ENCODE peak calls at places on chromosomes 1 and 21, in six cellular contexts. K is left cardiac atrium, G is G401, O is midbrain, D is mucosa of gallbladder, J is astrocyte. E is an unnamed sample.

GRCh38 chr21:45295576-45296365 is 8.1 kb upstream of the POFUT2 start:
- DNase-seq in K (no peak), G (no peak), O (no peak), D (peak; percentile 7), J (peak; percentile 83), E (peak; percentile 76)

GRCh38 chr21:46554431-46555224 is 50.3 kb downstream of the S100B start:
- DNase-seq in K (no peak), G (no peak), O (no peak), D (no peak), J (no peak), E (no peak)

GRCh38 chr1:37471345-37472231 is 2.8 kb upstream of the ZC3H12A start:
- DNase-seq in K (peak; percentile 90), G (peak; percentile 66), O (peak; percentile 79), D (peak; percentile 83), J (peak; percentile 92), E (no peak)

GRCh38 chr21:14321042-14321441 is 61.9 kb downstream of the HSPA13 start:
- DNase-seq in K (no peak), G (no peak), O (no peak), D (no peak), J (no peak), E (no peak)

GRCh38 chr1:7113822-7114221 is 328.6 kb downstream of the CAMTA1 start:
- DNase-seq in K (no peak), G (no peak), O (no peak), D (no peak), J (no peak), E (no peak)

GRCh38 chr1:96309783-96310182 is 411.8 kb upstream of the PTBP2 start:
- DNase-seq in K (no peak), G (no peak), O (no peak), D (no peak), J (peak; percentile 66), E (peak; percentile 53)

GRCh38 chr1:21318714-21319159 is 28.5 kb upstream of the ECE1 start:
- DNase-seq in K (peak; percentile 95), G (no peak), O (peak; percentile 47), D (peak; percentile 87), J (no peak), E (peak; percentile 98)

GRCh38 chr1:160629286-160630210 is 17.3 kb downstream of the SLAMF1 start:
- DNase-seq in K (peak; percentile 64), G (no peak), O (peak; percentile 8), D (peak; percentile 33), J (no peak), E (no peak)

GRCh38 chr1:245370905-245371581 is 216.3 kb downstream of the KIF26B start:
- DNase-seq in K (no peak), G (peak; percentile 96), O (no peak), D (no peak), J (no peak), E (no peak)

GRCh38 chr1:91944087-91944486 is 5.1 kb upstream of the BRDT start:
- DNase-seq in K (no peak), G (no peak), O (no peak), D (no peak), J (no peak), E (no peak)

GRCh38 chr1:47559944-47560695 is 122.3 kb downstream of the FOXD2 start:
- DNase-seq in K (no peak), G (no peak), O (no peak), D (peak; percentile 80), J (no peak), E (no peak)

GRCh38 chr1:40075251-40075650 is 21.8 kb downstream of the PPT1 start:
- DNase-seq in K (no peak), G (no peak), O (no peak), D (no peak), J (no peak), E (no peak)

GRCh38 chr1:147579532-147580199 is 38.4 kb downstream of the BCL9 start:
- DNase-seq in K (no peak), G (no peak), O (no peak), D (peak; percentile 38), J (peak; percentile 29), E (no peak)

GRCh38 chr1:67429011-67429527 is 1.1 kb downstream of the SERBP1 start:
- DNase-seq in K (peak; percentile 25), G (no peak), O (no peak), D (no peak), J (no peak), E (no peak)

GRCh38 chr1:12372180-12372579 is 142.3 kb downstream of the VPS13D start:
- DNase-seq in K (no peak), G (no peak), O (no peak), D (no peak), J (no peak), E (no peak)

GRCh38 chr1:101238041-101238515 is 1.3 kb downstream of the S1PR1 start:
- DNase-seq in K (peak; percentile 33), G (no peak), O (no peak), D (no peak), J (no peak), E (no peak)

GRCh38 chr1:59043796-59044195 is 253.1 kb upstream of the FGGY start:
- DNase-seq in K (peak; percentile 69), G (no peak), O (no peak), D (peak; percentile 87), J (peak; percentile 86), E (peak; percentile 52)

GRCh38 chr1:215263636-215264035 is 181.1 kb downstream of the KCNK2 start:
- DNase-seq in K (no peak), G (no peak), O (no peak), D (no peak), J (no peak), E (no peak)

GRCh38 chr1:173190101-173190895 is 16.8 kb downstream of the TNFSF4 start:
- DNase-seq in K (peak; percentile 85), G (peak; percentile 59), O (peak; percentile 76), D (peak; percentile 94), J (peak; percentile 88), E (peak; percentile 88)

GRCh38 chr21:19420607-19421006 is 1017.0 kb upstream of the TMPRSS15 start:
- DNase-seq in K (no peak), G (no peak), O (no peak), D (no peak), J (no peak), E (no peak)

GRCh38 chr1:220880726-220881506 is 1.7 kb downstream of the HLX start:
- DNase-seq in K (peak; percentile 68), G (no peak), O (no peak), D (no peak), J (peak; percentile 29), E (no peak)

GRCh38 chr1:202343652-202344349 is 2.1 kb upstream of the UBE2T start:
- DNase-seq in K (no peak), G (peak; percentile 57), O (peak; percentile 27), D (no peak), J (no peak), E (no peak)

GRCh38 chr1:19644761-19645543 is 841 bp downstream of the NBL1 start:
- DNase-seq in K (peak; percentile 54), G (no peak), O (no peak), D (no peak), J (no peak), E (no peak)

GRCh38 chr1:72724951-72725863 is 442.9 kb upstream of the NEGR1 start:
- DNase-seq in K (peak; percentile 6), G (no peak), O (no peak), D (no peak), J (no peak), E (no peak)

GRCh38 chr1:70546726-70547125 is 135.7 kb downstream of the CTH start:
- DNase-seq in K (no peak), G (no peak), O (no peak), D (no peak), J (no peak), E (no peak)

GRCh38 chr1:100542264-100542663 is 4.3 kb downstream of the GPR88 start:
- DNase-seq in K (no peak), G (no peak), O (no peak), D (no peak), J (no peak), E (no peak)

GRCh38 chr1:43799656-43800629 is 92.6 kb downstream of the ST3GAL3 start:
- DNase-seq in K (no peak), G (no peak), O (no peak), D (no peak), J (peak; percentile 98), E (no peak)

GRCh38 chr21:31447477-31447876 is 103.4 kb upstream of the TIAM1 start:
- DNase-seq in K (no peak), G (peak; percentile 63), O (no peak), D (no peak), J (peak; percentile 63), E (no peak)

GRCh38 chr1:173410133-173410793 is 66.9 kb upstream of the PRDX6 start:
- DNase-seq in K (no peak), G (no peak), O (no peak), D (no peak), J (peak; percentile 77), E (no peak)

GRCh38 chr1:59701376-59701775 is 113.4 kb upstream of the HOOK1 start:
- DNase-seq in K (no peak), G (no peak), O (no peak), D (no peak), J (peak; percentile 30), E (no peak)